ENCODE peak calls at places on chromosomes 13 and 19, in four cellular contexts. V, N, F and M are unnamed samples.

GRCh38 chr13:103812966-103813365 is 746.7 kb upstream of the SLC10A2 start:
- DNase-seq in V (peak), N (no peak), F (no peak), M (no peak)

GRCh38 chr13:21402586-21403307 is 56.4 kb downstream of the ZDHHC20 start:
- DNase-seq in V (no peak), N (peak), F (peak), M (no peak)

GRCh38 chr13:48533207-48533499 is 273 bp upstream of the RCBTB2 start:
- DNase-seq in V (no peak), N (no peak), F (peak), M (no peak)

GRCh38 chr13:64099994-64100393 is 2684.3 kb upstream of the PCDH20 start:
- DNase-seq in V (no peak), N (no peak), F (no peak), M (no peak)

GRCh38 chr19:11405846-11406643 is 13.1 kb downstream of the RGL3 start:
- DNase-seq in V (no peak), N (no peak), F (no peak), M (no peak)

GRCh38 chr13:59883885-59884284 is 279.8 kb downstream of the DIAPH3 start:
- DNase-seq in V (no peak), N (no peak), F (no peak), M (no peak)

GRCh38 chr19:13212759-13213330 is 62.6 kb downstream of the IER2 start:
- DNase-seq in V (no peak), N (peak), F (peak), M (peak)

GRCh38 chr13:99958402-99959126 is 13.0 kb downstream of the ZIC5 start:
- DNase-seq in V (no peak), N (no peak), F (no peak), M (no peak)

GRCh38 chr13:27020415-27020814 is 151.2 kb downstream of the USP12 start:
- DNase-seq in V (no peak), N (no peak), F (no peak), M (no peak)

GRCh38 chr13:73687087-73687486 is 447.1 kb downstream of the KLF12 start:
- DNase-seq in V (no peak), N (no peak), F (no peak), M (no peak)

GRCh38 chr13:108877300-108877699 is 247.9 kb downstream of the MYO16 start:
- DNase-seq in V (no peak), N (peak), F (no peak), M (no peak)

GRCh38 chr13:51590231-51590630 is 6.0 kb downstream of the WDFY2 start:
- DNase-seq in V (no peak), N (no peak), F (no peak), M (no peak)

GRCh38 chr13:51589793-51590192 is 5.5 kb downstream of the WDFY2 start:
- DNase-seq in V (no peak), N (no peak), F (no peak), M (no peak)

GRCh38 chr13:51588406-51588949 is 4.2 kb downstream of the WDFY2 start:
- DNase-seq in V (no peak), N (no peak), F (no peak), M (no peak)

GRCh38 chr13:51594432-51594831 is 10.2 kb downstream of the WDFY2 start:
- DNase-seq in V (no peak), N (no peak), F (no peak), M (no peak)

GRCh38 chr13:51590966-51591627 is 6.8 kb downstream of the WDFY2 start:
- DNase-seq in V (no peak), N (peak), F (peak), M (no peak)
- TF ChIP-seq CTCF in V (no peak), N (no peak), F (peak), M (no peak)

DNA sequence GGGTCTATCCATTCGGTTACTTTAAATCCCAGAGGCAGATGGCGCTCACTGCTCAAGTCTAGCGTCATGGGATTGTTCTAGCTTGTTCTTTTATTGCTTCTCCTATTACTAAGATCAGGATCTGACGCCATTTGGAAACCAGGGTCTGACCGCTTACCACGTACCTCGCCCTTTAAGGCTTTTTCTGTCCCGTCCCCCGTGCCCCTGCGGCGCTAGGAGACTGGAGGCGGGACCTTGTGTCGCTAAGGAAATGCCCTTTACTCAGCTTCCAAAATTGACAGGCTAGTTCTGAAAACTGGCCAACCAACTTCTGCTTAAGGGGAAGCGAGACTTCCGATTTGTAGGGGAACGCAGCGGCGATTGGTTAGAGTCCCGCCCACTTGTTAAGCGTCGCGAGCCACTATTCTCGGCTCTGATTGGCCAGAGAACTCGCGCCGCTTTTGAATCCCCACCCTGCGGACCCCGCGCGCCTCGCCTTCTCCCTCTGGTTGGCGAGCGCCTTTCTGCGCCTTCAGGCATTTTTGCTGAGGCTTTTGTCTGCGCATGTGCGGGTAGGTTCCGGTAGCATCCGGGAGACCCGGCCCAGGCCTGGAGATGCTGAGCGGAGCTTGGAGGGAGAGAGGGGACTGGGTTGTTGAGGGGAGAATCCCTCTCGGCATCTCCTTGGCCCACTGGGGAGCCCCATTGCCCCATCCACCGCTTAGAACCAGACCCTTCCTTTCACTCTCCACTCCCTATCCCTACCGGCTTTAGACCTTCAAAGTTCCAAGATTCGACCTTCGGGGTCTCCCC is 3.9 kb upstream of the C19orf84 start:
- DNase-seq in V (peak), N (peak), F (peak), M (peak)
- TF ChIP-seq CTCF in V (peak), N (peak), F (no peak), M (no peak)

GRCh38 chr19:5341448-5341820 is 822 bp upstream of the PTPRS start:
- DNase-seq in V (no peak), N (no peak), F (no peak), M (no peak)

GRCh38 chr19:5342573-5343201 is 2.1 kb upstream of the PTPRS start:
- DNase-seq in V (no peak), N (no peak), F (peak), M (no peak)

GRCh38 chr19:5341981-5342380 is 1.4 kb upstream of the PTPRS start:
- DNase-seq in V (no peak), N (no peak), F (no peak), M (no peak)

GRCh38 chr19:5345895-5346386 is 5.3 kb upstream of the PTPRS start:
- DNase-seq in V (peak), N (peak), F (peak), M (no peak)

GRCh38 chr19:5343848-5344247 is 3.2 kb upstream of the PTPRS start:
- DNase-seq in V (no peak), N (peak), F (peak), M (no peak)
- TF ChIP-seq CTCF in V (no peak), N (no peak), F (no peak), M (no peak)

GRCh38 chr13:94431569-94431968 is 47.9 kb downstream of the DCT start:
- DNase-seq in V (no peak), N (no peak), F (peak), M (no peak)
- TF ChIP-seq CTCF in V (peak), N (no peak), F (peak), M (no peak)

GRCh38 chr13:19818223-19818842 is 35.6 kb upstream of the PSPC1 start:
- DNase-seq in V (no peak), N (peak), F (no peak), M (no peak)
- TF ChIP-seq CTCF in V (peak), N (peak), F (peak), M (no peak)

GRCh38 chr19:29610213-29610573 is 4.1 kb downstream of the POP4 start:
- DNase-seq in V (no peak), N (no peak), F (no peak), M (no peak)

GRCh38 chr19:29612121-29612520 is 6.0 kb downstream of the POP4 start:
- DNase-seq in V (no peak), N (no peak), F (no peak), M (no peak)

GRCh38 chr19:29609636-29610035 is 3.6 kb downstream of the POP4 start:
- DNase-seq in V (no peak), N (no peak), F (no peak), M (no peak)

GRCh38 chr19:29612801-29613595 is 6.9 kb downstream of the POP4 start:
- DNase-seq in V (no peak), N (no peak), F (no peak), M (no peak)

DNA sequence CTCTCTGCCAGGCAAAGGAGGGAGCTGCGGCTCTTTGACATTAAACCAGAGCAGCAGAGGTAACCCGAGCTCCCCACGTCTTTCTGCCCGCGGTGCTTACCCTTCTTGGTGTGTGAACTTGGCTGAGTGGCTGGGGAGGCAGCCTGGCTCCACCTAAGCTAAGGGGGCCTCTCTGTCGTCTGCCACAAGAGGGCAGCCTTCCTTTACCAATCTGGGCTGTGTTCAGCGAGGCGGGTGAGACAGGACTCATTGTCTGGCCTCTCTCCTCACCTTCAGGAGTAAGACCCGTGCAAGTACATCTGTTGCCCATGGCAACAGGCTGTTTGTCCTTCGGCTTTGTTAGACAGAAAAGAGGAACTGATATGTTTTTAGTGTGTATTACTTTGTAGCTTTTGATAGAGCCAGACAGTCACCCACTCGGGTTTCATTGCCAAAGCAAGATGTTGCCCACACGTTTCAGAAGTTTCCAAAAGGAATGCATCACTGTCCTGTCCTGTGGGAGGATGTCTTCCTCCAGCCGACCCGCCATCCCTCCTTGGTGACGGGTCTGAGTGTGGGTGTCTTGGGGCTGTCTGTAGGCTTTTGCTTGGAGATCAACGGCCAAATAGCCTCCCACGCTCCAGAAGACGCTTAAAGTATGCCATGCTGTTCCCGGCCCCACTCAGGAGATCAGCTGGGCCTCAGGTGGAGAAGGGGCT is 4.6 kb downstream of the POP4 start:
- DNase-seq in V (peak), N (peak), F (peak), M (peak)
- TF ChIP-seq CTCF in V (peak), N (peak), F (peak), M (no peak)

DNA sequence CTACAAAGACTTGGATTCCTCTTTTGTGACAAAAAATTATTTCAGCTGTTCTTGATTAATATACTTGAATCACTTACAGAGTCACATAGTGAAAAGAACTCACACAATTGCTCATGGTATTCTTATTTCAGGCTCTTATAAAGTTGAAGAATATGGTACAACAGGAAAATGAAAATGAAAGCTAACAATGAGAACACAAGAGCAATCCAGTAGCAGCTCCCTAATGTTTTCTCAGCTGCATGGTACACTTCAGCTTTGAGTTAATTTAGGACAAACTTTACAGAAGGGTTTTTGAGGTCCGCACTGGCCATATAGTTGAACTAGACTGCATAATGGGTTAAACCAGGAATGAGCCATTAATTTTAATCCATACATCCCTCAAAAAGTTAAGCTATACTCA is 1261.8 kb downstream of the SLITRK5 start:
- DNase-seq in V (no peak), N (no peak), F (no peak), M (no peak)
- TF ChIP-seq CTCF in V (no peak), N (no peak), F (no peak), M (no peak)

DNA sequence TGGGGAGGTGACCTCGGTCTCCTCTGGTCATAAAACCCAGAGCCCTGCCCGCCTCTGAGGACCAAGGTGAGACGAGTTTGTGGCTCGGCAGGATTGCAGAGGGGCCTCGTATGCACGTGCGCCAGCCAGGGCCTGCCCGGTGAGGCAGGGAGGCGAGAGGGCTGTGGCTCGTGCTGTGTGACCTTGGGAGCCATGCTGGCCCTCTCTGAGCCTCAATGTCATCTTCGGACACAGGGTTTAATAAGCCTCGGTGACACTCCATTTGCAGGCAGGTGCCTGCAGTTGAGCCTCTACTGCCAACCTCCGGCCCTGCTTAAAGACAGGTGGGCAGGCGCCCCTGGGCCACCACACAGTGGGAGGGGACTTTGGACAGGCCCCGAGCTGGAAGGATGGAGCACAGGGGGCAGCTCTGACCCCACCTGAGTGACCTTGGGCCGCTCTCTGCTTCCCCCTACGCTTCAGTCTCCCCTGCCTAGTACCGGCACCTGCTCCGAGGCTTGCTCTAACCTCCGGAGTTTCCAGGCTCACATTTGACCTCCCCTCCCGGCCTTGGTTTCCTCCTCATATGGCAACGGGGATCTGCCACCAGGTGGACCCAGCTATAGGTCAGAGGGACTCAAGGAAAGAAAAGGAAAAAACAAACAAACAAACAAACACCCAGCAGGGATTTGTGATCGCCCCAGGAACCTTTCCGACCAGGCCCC is 3.2 kb downstream of the ZBTB7A start:
- DNase-seq in V (no peak), N (no peak), F (no peak), M (no peak)
- TF ChIP-seq CTCF in V (no peak), N (peak), F (peak), M (no peak)